ENCODE peak calls at places on chromosomes 13 and 19, in eight cellular contexts. X is endodermal cell; G is aorta; E is left lung; P is breast epithelium; J is CD8-positive, alpha-beta T cell; A is IMR-90; F is hepatocyte. N is an unnamed sample.

GRCh38 chr19:5850743-5851293 is 431 bp downstream of the FUT3 start:
- DNase-seq in X (no peak), A (peak; percentile 53), P (peak; percentile 53), J (no peak), G (no peak), F (no peak), E (peak; percentile 83), N (no peak)

GRCh38 chr19:18648971-18649310 is 12.1 kb downstream of the KLHL26 start:
- DNase-seq in X (peak; percentile 49), E (no peak), F (no peak), G (no peak), P (no peak), A (no peak), J (no peak), N (no peak)

GRCh38 chr13:109818136-109818535 is 31.8 kb upstream of the IRS2 start:
- DNase-seq in A (no peak), F (no peak), E (no peak), G (no peak), X (no peak), P (no peak), J (no peak), N (no peak)

GRCh38 chr19:47613165-47614146 is 4.5 kb downstream of the BICRA start:
- DNase-seq in E (no peak), X (peak; percentile 92), F (peak; percentile 61), A (peak; percentile 70), P (peak; percentile 30), J (no peak), G (peak; percentile 74), N (no peak)

GRCh38 chr19:1475751-1476437 is 3.1 kb downstream of the C19orf25 start:
- DNase-seq in E (no peak), A (no peak), J (no peak), P (no peak), X (no peak), G (no peak), F (no peak), N (no peak)

GRCh38 chr19:2003901-2004300 is 11.6 kb downstream of the BTBD2 start:
- DNase-seq in F (no peak), X (no peak), P (no peak), G (no peak), J (no peak), E (no peak), A (no peak), N (no peak)

GRCh38 chr19:2047449-2048103 is 3.5 kb downstream of the MKNK2 start:
- DNase-seq in F (peak; percentile 63), G (peak; percentile 89), X (no peak), J (peak; percentile 47), P (no peak), A (no peak), E (peak; percentile 76), N (no peak)

GRCh38 chr13:46543307-46543706 is 9.7 kb upstream of the LRCH1 start:
- DNase-seq in P (no peak), F (no peak), J (no peak), A (no peak), E (no peak), G (no peak), X (no peak), N (no peak)

GRCh38 chr13:42056146-42056545 is 7.7 kb downstream of the DGKH start:
- DNase-seq in A (no peak), E (no peak), J (no peak), X (no peak), P (no peak), G (no peak), F (no peak), N (no peak)

GRCh38 chr13:30615851-30616311 is 1.8 kb upstream of the USPL1 start:
- DNase-seq in A (peak; percentile 41), F (peak; percentile 56), X (no peak), P (no peak), G (no peak), E (no peak), J (no peak), N (no peak)

GRCh38 chr13:29746167-29746677 is 104.2 kb downstream of the UBL3 start:
- DNase-seq in A (no peak), G (no peak), E (no peak), J (no peak), F (no peak), P (no peak), X (no peak), N (no peak)

DNA sequence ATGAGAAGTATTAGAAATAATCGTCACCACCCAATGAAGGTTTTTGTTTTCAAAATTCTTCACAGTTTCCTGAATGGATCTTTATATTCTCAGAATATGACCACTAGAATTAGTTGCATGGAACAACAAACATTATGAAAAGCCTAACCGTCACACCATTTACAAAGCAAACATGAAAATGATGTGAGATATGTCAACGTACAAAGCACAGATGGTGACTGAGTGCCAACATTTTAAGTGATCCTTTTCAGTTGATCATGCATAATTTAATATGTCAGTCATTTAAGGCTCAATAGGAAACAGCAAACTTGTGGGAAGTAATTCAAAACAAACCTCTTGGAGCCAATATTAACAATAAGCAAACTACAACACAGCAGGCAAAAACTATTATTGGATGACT is 277.6 kb downstream of the SLITRK6 start:
- DNase-seq in A (no peak), G (no peak), F (no peak), E (no peak), J (no peak), X (no peak), P (no peak), N (no peak)
- H3K27ac ChIP-seq in A (no peak overlapping the region), G (no peak overlapping the region), F (no peak overlapping the region), E (no peak overlapping the region), J (no peak overlapping the region), X (no peak overlapping the region), P (no peak overlapping the region), N (no peak overlapping the region)

GRCh38 chr19:45423033-45423588 is 606 bp downstream of the ERCC1 start:
- DNase-seq in E (no peak), X (no peak), G (no peak), A (no peak), F (no peak), J (peak; percentile 82), P (no peak), N (peak; percentile 66)
- H3K4me1 ChIP-seq in E (peaks cover 12% of the 10 kb centered on the region), X (no peaks in the 10 kb centered on the region), G (no peaks in the 10 kb centered on the region), A (peaks cover 5% of the 10 kb centered on the region), F (peaks cover 17% of the 10 kb centered on the region), J (peaks cover 28% of the 10 kb centered on the region), P (no peaks in the 10 kb centered on the region), N (peaks cover 39% of the 10 kb centered on the region)

DNA sequence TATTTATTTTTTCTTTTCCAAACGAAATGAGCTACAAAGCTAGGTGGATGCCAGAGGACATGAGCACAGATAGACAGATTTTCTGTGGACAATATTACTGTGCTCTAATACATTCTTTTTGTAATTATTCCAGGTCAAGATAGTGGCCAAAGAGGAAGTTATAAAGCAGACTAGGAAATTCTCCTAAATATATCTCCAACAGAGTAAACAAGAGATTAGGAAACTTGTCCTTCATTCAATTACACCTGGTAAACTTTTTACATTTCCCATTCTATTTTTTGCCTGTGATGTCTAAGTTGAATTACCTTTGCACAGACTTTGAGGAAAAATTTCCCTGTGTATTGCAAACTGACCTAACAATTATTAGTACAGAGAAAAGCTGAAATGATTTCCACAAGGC is 905.5 kb upstream of the PCDH20 start:
- DNase-seq in F (no peak), X (no peak), J (no peak), A (no peak), G (no peak), E (no peak), P (no peak), N (no peak)
- H3K27ac ChIP-seq in F (no peak overlapping the region), X (no peak overlapping the region), J (no peak overlapping the region), A (no peak overlapping the region), G (no peak overlapping the region), E (no peak overlapping the region), P (no peak overlapping the region), N (no peak overlapping the region)

DNA sequence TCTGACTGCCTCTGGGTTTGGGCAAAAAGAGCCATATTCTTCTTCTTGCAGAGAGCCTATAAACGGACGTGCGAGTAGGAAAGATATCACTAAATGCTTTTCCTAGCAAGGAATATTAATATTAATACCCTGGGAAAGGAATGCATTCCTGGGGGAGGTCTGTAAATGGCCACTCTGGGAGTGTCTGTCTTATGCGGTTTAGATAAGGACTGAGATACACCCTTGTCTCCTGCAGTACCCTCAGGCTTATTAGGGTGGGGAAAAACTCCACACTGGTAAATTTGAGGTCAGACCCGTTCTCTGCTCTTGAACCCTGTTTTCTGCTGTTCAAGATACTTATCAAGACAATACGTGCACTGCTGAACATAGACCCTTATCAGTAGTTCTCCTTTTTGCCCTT is 763.8 kb downstream of the SLITRK5 start:
- DNase-seq in G (no peak), F (no peak), J (no peak), E (no peak), A (no peak), P (no peak), X (no peak), N (no peak)
- H3K4me1 ChIP-seq in G (no peaks in the 10 kb centered on the region), F (no peaks in the 10 kb centered on the region), J (no peaks in the 10 kb centered on the region), E (no peaks in the 10 kb centered on the region), A (no peaks in the 10 kb centered on the region), P (no peaks in the 10 kb centered on the region), X (no peaks in the 10 kb centered on the region), N (no peaks in the 10 kb centered on the region)

DNA sequence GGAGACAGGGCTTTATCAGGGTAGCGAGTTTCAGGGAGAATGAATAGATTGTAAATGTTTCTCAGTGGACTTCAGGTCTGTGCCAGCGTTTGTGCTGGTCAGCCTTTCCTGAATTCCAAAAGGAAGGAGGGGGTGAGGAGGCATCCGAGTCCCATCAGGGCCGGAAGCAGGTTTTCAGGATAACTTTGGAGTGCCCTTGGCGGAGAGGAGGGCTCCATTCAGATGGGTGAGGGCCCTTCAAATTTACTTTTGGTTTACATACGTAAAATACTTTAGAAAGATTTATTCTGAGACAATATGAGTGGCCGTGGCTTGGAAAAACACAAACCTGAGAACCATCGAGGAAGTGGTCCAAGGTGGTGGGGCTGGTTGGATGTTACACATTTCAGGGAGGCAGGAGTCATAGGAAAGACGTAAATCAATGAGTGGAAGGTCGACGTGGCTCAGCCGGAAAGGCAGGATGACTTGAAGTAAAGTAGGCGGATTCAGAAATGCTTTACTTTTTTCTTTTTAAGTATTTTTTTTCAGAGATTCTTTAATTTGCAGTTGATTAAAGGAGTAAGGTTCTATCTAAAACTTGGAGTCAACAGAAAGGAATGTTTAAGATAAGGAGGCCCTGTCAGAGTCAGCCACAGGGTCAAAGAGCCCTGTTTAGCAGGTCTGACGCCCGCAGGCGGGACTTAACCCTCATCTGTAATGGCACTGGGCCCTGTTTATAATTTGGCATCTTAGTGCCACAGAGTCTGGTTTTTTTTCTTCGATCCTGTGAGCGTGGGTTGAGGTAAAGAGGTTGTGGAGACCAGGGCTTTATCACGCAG is 32.8 kb downstream of the ATP11A start:
- DNase-seq in E (peak; percentile 73), J (no peak), F (peak; percentile 87), G (no peak), A (peak; percentile 98), X (peak; percentile 77), P (no peak), N (no peak)
- H3K27ac ChIP-seq in E (peak overlapping the region; percentile 78), J (no peak overlapping the region), F (peak overlapping the region; percentile 94), G (peak overlapping the region; percentile 53), A (peak overlapping the region; percentile 86), X (peak overlapping the region; percentile 64), P (peak overlapping the region; percentile 52), N (no peak overlapping the region)

GRCh38 chr19:43763473-43763939 is 8.7 kb upstream of the SMG9 start:
- DNase-seq in X (no peak), G (no peak), J (no peak), E (no peak), P (no peak), F (no peak), A (peak; percentile 45), N (no peak)
- H3K4me1 ChIP-seq in X (no peaks in the 10 kb centered on the region), G (no peaks in the 10 kb centered on the region), J (peaks cover 30% of the 10 kb centered on the region), E (peaks cover 10% of the 10 kb centered on the region), P (no peaks in the 10 kb centered on the region), F (no peaks in the 10 kb centered on the region), A (peaks cover 19% of the 10 kb centered on the region), N (peaks cover 34% of the 10 kb centered on the region)

GRCh38 chr19:42362891-42363440 is 27.1 kb downstream of the CNFN start:
- DNase-seq in E (no peak), J (no peak), X (no peak), G (no peak), P (no peak), F (peak; percentile 1), A (no peak), N (no peak)
- H3K27ac ChIP-seq in E (no peak overlapping the region), J (no peak overlapping the region), X (no peak overlapping the region), G (no peak overlapping the region), P (no peak overlapping the region), F (no peak overlapping the region), A (no peak overlapping the region), N (no peak overlapping the region)

GRCh38 chr13:37089495-37089894 is 16.0 kb downstream of the CSNK1A1L start:
- DNase-seq in G (no peak), F (no peak), E (no peak), P (no peak), X (no peak), J (no peak), A (no peak), N (no peak)
- H3K4me1 ChIP-seq in G (no peaks in the 10 kb centered on the region), F (no peaks in the 10 kb centered on the region), E (no peaks in the 10 kb centered on the region), P (no peaks in the 10 kb centered on the region), X (no peaks in the 10 kb centered on the region), J (no peaks in the 10 kb centered on the region), A (no peaks in the 10 kb centered on the region), N (no peaks in the 10 kb centered on the region)

N was measured in CD4-positive, CD25-positive, alpha-beta regulatory T cell.